ENCODE peak calls at places on chromosomes 7 and 10, in five cellular contexts. One of them, this sample, is unnamed.

GRCh38 chr10:119517235-119518141 is 25.0 kb downstream of the RGS10 start:
- DNase-seq in EH: peak; percentile 77
- DNase-seq in CD4-positive, alpha-beta T cell: peak; percentile 45
- DNase-seq in AG04450: no peak
- DNase-seq in PC-9: no peak
- DNase-seq in this sample: no peak

GRCh38 chr7:116766881-116767280 is 94.9 kb downstream of the MET start:
- DNase-seq in EH: no peak
- DNase-seq in CD4-positive, alpha-beta T cell: no peak
- DNase-seq in AG04450: no peak
- DNase-seq in PC-9: no peak
- DNase-seq in this sample: peak; percentile 13

GRCh38 chr7:66757939-66758338 is 17.4 kb downstream of the RABGEF1 start:
- DNase-seq in EH: no peak
- DNase-seq in CD4-positive, alpha-beta T cell: no peak
- DNase-seq in AG04450: no peak
- DNase-seq in PC-9: no peak
- DNase-seq in this sample: no peak

GRCh38 chr10:28293238-28294168 is 9.4 kb downstream of the MPP7 start:
- DNase-seq in EH: no peak
- DNase-seq in CD4-positive, alpha-beta T cell: no peak
- DNase-seq in AG04450: no peak
- DNase-seq in PC-9: no peak
- DNase-seq in this sample: no peak

GRCh38 chr10:60138026-60138425 is 231.7 kb upstream of the CCDC6 start:
- DNase-seq in EH: no peak
- DNase-seq in CD4-positive, alpha-beta T cell: no peak
- DNase-seq in AG04450: no peak
- DNase-seq in PC-9: no peak
- DNase-seq in this sample: no peak

GRCh38 chr10:107576746-107577145 is 412.2 kb upstream of the SORCS1 start:
- DNase-seq in EH: peak; percentile 22
- DNase-seq in CD4-positive, alpha-beta T cell: no peak
- DNase-seq in AG04450: no peak
- DNase-seq in PC-9: no peak
- DNase-seq in this sample: no peak

GRCh38 chr7:73715648-73716317 is 3.7 kb downstream of the STX1A start:
- DNase-seq in EH: peak; percentile 96
- DNase-seq in CD4-positive, alpha-beta T cell: no peak
- DNase-seq in AG04450: peak; percentile 82
- DNase-seq in PC-9: peak; percentile 99
- DNase-seq in this sample: peak; percentile 100

GRCh38 chr10:31299119-31299518 is 19.9 kb upstream of the ZEB1 start:
- DNase-seq in EH: no peak
- DNase-seq in CD4-positive, alpha-beta T cell: no peak
- DNase-seq in AG04450: no peak
- DNase-seq in PC-9: peak; percentile 35
- DNase-seq in this sample: peak; percentile 67

GRCh38 chr10:69783515-69783914 is 18.2 kb upstream of the COL13A1 start:
- DNase-seq in EH: no peak
- DNase-seq in CD4-positive, alpha-beta T cell: no peak
- DNase-seq in AG04450: no peak
- DNase-seq in PC-9: no peak
- DNase-seq in this sample: peak; percentile 36

GRCh38 chr10:44995914-44996633 is 4.6 kb upstream of the ZNF22 start:
- DNase-seq in EH: peak; percentile 43
- DNase-seq in CD4-positive, alpha-beta T cell: no peak
- DNase-seq in AG04450: no peak
- DNase-seq in PC-9: peak; percentile 89
- DNase-seq in this sample: no peak